ENCODE peak calls at places on chromosomes 7 and 10, in seven cellular contexts. K is kidney glomerular epithelial cell, W is amygdala, R is NCI-H146, X is posterior cingulate gyrus, Y is cerebellar cortex, F is fibroblast of the aortic adventitia. T is an unnamed sample.

GRCh38 chr7:116953727-116954442 is 584 bp downstream of the ST7 start:
- DNase-seq in K (peak), W (peak), R (peak), X (peak), Y (peak), F (peak), T (peak)

GRCh38 chr10:122051609-122052385 is 62.8 kb downstream of the TACC2 start:
- DNase-seq in K (peak), W (no peak), R (peak), X (no peak), Y (peak), F (peak), T (peak)

GRCh38 chr7:22346383-22347107 is 10.4 kb downstream of the RAPGEF5 start:
- DNase-seq in K (no peak), W (no peak), R (peak), X (no peak), Y (no peak), F (no peak), T (no peak)

GRCh38 chr7:105480931-105481330 is 41.1 kb downstream of the PUS7 start:
- DNase-seq in K (no peak), W (no peak), R (no peak), X (no peak), Y (no peak), F (no peak), T (no peak)

GRCh38 chr10:11012476-11012875 is 5.2 kb upstream of the CELF2 start:
- DNase-seq in K (no peak), W (no peak), R (no peak), X (no peak), Y (no peak), F (no peak), T (no peak)

GRCh38 chr7:158028290-158028941 is 559.2 kb downstream of the PTPRN2 start:
- DNase-seq in K (no peak), W (no peak), R (peak), X (no peak), Y (no peak), F (no peak), T (no peak)

GRCh38 chr7:12436896-12437535 is 33.4 kb upstream of the VWDE start:
- DNase-seq in K (peak), W (no peak), R (peak), X (peak), Y (no peak), F (no peak), T (no peak)

GRCh38 chr7:135165862-135166261 is 4.6 kb downstream of the CYREN start:
- DNase-seq in K (no peak), W (no peak), R (no peak), X (no peak), Y (no peak), F (no peak), T (no peak)

GRCh38 chr10:112394475-112394875 is 20.6 kb downstream of the ACSL5 start:
- DNase-seq in K (no peak), W (no peak), R (no peak), X (no peak), Y (no peak), F (no peak), T (no peak)

GRCh38 chr7:12582362-12582761 is 11.8 kb downstream of the SCIN start:
- DNase-seq in K (no peak), W (no peak), R (no peak), X (no peak), Y (no peak), F (no peak), T (no peak)

GRCh38 chr7:22934473-22935065 is 79.4 kb downstream of the HYCC1 start:
- DNase-seq in K (peak), W (no peak), R (no peak), X (no peak), Y (no peak), F (peak), T (no peak)

GRCh38 chr7:50864694-50865093 is 82.0 kb upstream of the GRB10 start:
- DNase-seq in K (no peak), W (no peak), R (no peak), X (no peak), Y (no peak), F (no peak), T (no peak)

GRCh38 chr10:48527691-48528212 is 77.1 kb downstream of the ARHGAP22 start:
- DNase-seq in K (no peak), W (no peak), R (no peak), X (no peak), Y (no peak), F (no peak), T (no peak)

GRCh38 chr7:27137603-27138410 is 5.7 kb downstream of the HOXA5 start:
- DNase-seq in K (no peak), W (no peak), R (no peak), X (no peak), Y (no peak), F (no peak), T (no peak)